ENCODE peak calls at places on chromosomes 11 and 22, in four cellular contexts. W, P, G and V are unnamed samples.
A peak's percentile ranks its signal among the peaks of the same experiment; 100 is the strongest.

GRCh38 chr11:59708537-59708936 is 5.1 kb downstream of the OR10V1 start:
- DNase-seq in W (no peak), P (no peak), G (no peak), V (no peak)

GRCh38 chr22:48957311-48957986 is 870.2 kb downstream of the BRD1 start:
- DNase-seq in W (no peak), P (no peak), G (no peak), V (no peak)

GRCh38 chr11:99773646-99774045 is 752.9 kb downstream of the CNTN5 start:
- DNase-seq in W (no peak), P (no peak), G (peak; percentile 7), V (no peak)

GRCh38 chr22:23092217-23092955 is 22.1 kb downstream of the GNAZ start:
- DNase-seq in W (no peak), P (no peak), G (no peak), V (no peak)

GRCh38 chr11:57277845-57278720 is 41.0 kb upstream of the APLNR start:
- DNase-seq in W (peak; percentile 74), P (peak; percentile 81), G (peak; percentile 71), V (peak; percentile 70)

GRCh38 chr22:20979940-20980453 is 2.1 kb upstream of the LZTR1 start:
- DNase-seq in W (no peak), P (no peak), G (no peak), V (no peak)

GRCh38 chr11:13357232-13357631 is 79.6 kb downstream of the BMAL1 start:
- DNase-seq in W (no peak), P (no peak), G (no peak), V (no peak)

GRCh38 chr11:86990520-86990919 is 35.3 kb upstream of the FZD4 start:
- DNase-seq in W (no peak), P (no peak), G (peak; percentile 20), V (peak; percentile 17)

GRCh38 chr11:43360361-43361032 is 1.8 kb downstream of the TTC17 start:
- DNase-seq in W (no peak), P (no peak), G (no peak), V (no peak)

GRCh38 chr11:118918128-118918685 is 7.5 kb downstream of the BCL9L start:
- DNase-seq in W (peak; percentile 20), P (no peak), G (no peak), V (no peak)

GRCh38 chr11:46272816-46273427 is 4.5 kb upstream of the CREB3L1 start:
- DNase-seq in W (peak; percentile 30), P (no peak), G (no peak), V (peak; percentile 90)

GRCh38 chr11:126359431-126360048 is 4.1 kb downstream of the ST3GAL4 start:
- DNase-seq in W (peak; percentile 83), P (no peak), G (no peak), V (no peak)

GRCh38 chr22:32627091-32627490 is 152.5 kb downstream of the FBXO7 start:
- DNase-seq in W (no peak), P (no peak), G (no peak), V (no peak)

GRCh38 chr11:92253945-92254344 is 29.3 kb downstream of the FAT3 start:
- DNase-seq in W (no peak), P (no peak), G (no peak), V (no peak)

GRCh38 chr11:13183094-13183825 is 94.3 kb upstream of the BMAL1 start:
- DNase-seq in W (peak; percentile 34), P (peak; percentile 48), G (peak; percentile 45), V (no peak)

GRCh38 chr11:113579292-113579940 is 104.2 kb upstream of the DRD2 start:
- DNase-seq in W (no peak), P (no peak), G (no peak), V (no peak)

GRCh38 chr11:128498846-128499245 is 88.5 kb downstream of the ETS1 start:
- DNase-seq in W (no peak), P (no peak), G (no peak), V (no peak)

GRCh38 chr11:20775331-20775730 is 105.9 kb downstream of the NELL1 start:
- DNase-seq in W (no peak), P (no peak), G (no peak), V (no peak)

GRCh38 chr11:131118247-131118646 is 202.0 kb upstream of the SNX19 start:
- DNase-seq in W (no peak), P (no peak), G (no peak), V (no peak)

GRCh38 chr22:35352214-35353111 is 28.4 kb upstream of the HMOX1 start:
- DNase-seq in W (no peak), P (peak; percentile 30), G (no peak), V (no peak)

GRCh38 chr11:121311373-121311772 is 18.8 kb downstream of the SC5D start:
- DNase-seq in W (no peak), P (no peak), G (no peak), V (no peak)

GRCh38 chr11:130740819-130741218 is 175.5 kb downstream of the SNX19 start:
- DNase-seq in W (no peak), P (no peak), G (no peak), V (no peak)

GRCh38 chr11:10117709-10118341 is 176.2 kb downstream of the SBF2 start:
- DNase-seq in W (no peak), P (no peak), G (no peak), V (no peak)

GRCh38 chr11:210122-210802 is 2.8 kb downstream of the RIC8A start:
- DNase-seq in W (no peak), P (peak; percentile 29), G (peak; percentile 45), V (peak; percentile 94)

GRCh38 chr22:48242461-48242864 is 1480.0 kb downstream of the TBC1D22A start:
- DNase-seq in W (no peak), P (no peak), G (no peak), V (no peak)

GRCh38 chr11:18987454-18988231 is 48.4 kb upstream of the MRGPRX1 start:
- DNase-seq in W (no peak), P (no peak), G (peak; percentile 4), V (peak; percentile 3)

GRCh38 chr11:108221981-108222685 is at the start of gene NPAT:
- DNase-seq in W (peak; percentile 43), P (no peak), G (no peak), V (no peak)

GRCh38 chr11:92693146-92693545 is 276.3 kb upstream of the MTNR1B start:
- DNase-seq in W (no peak), P (no peak), G (no peak), V (no peak)

GRCh38 chr11:47917643-47918369 is 62.6 kb upstream of the PTPRJ start:
- DNase-seq in W (peak; percentile 97), P (peak; percentile 80), G (peak; percentile 54), V (peak; percentile 87)

GRCh38 chr11:2780850-2781412 is 81.1 kb upstream of the KCNQ1OT1 start:
- DNase-seq in W (no peak), P (no peak), G (no peak), V (no peak)

GRCh38 chr22:45455621-45456020 is 42.1 kb downstream of the RIBC2 start:
- DNase-seq in W (no peak), P (no peak), G (no peak), V (no peak)